ENCODE peak calls at places on chromosomes 5 and 9, in five cellular contexts. M, K, I, H and C are unnamed samples.

GRCh38 chr9:136409557-136410455 is 608 bp downstream of the ENTR1 start:
- DNase-seq in M (no peak), K (peak), I (peak), H (peak), C (peak)

GRCh38 chr5:7904170-7904569 is 35.2 kb downstream of the MTRR start:
- DNase-seq in M (no peak), K (no peak), I (no peak), H (peak), C (no peak)

GRCh38 chr9:90799271-90799860 is 2.3 kb upstream of the SYK start:
- DNase-seq in I (no peak), H (no peak), K (no peak), M (no peak), C (no peak)

GRCh38 chr5:65395526-65396155 is 86.1 kb downstream of the ADAMTS6 start:
- DNase-seq in K (no peak), I (no peak), H (peak), M (no peak), C (no peak)

GRCh38 chr5:80245986-80246781 is 9.7 kb downstream of the SERINC5 start:
- DNase-seq in K (no peak), M (no peak), H (no peak), I (no peak), C (no peak)

GRCh38 chr9:128628471-128629048 is 28.1 kb downstream of the DYNC2I2 start:
- DNase-seq in H (no peak), K (no peak), I (peak), M (peak), C (peak)

GRCh38 chr5:150797384-150797783 is 18.8 kb downstream of the SMIM3 start:
- DNase-seq in K (no peak), I (no peak), M (no peak), H (no peak), C (no peak)

GRCh38 chr5:165602529-165602928 is 2097.1 kb downstream of the MAT2B start:
- DNase-seq in I (no peak), M (no peak), K (no peak), H (no peak), C (no peak)

GRCh38 chr9:122614362-122614761 is at the start of gene OR1Q1:
- DNase-seq in K (no peak), M (no peak), H (no peak), I (no peak), C (no peak)

GRCh38 chr9:91301161-91301560 is 60.6 kb downstream of the AUH start:
- DNase-seq in H (no peak), I (peak), K (no peak), M (no peak), C (no peak)

GRCh38 chr5:143693691-143694252 is 118.2 kb upstream of the HMHB1 start:
- DNase-seq in H (no peak), M (no peak), I (no peak), K (no peak), C (peak)

GRCh38 chr9:135342206-135343130 is 137.1 kb upstream of the PPP1R26 start:
- DNase-seq in I (no peak), K (no peak), H (no peak), M (no peak), C (no peak)

GRCh38 chr9:27351438-27351837 is 54.5 kb upstream of the EQTN start:
- DNase-seq in K (peak), I (peak), H (no peak), M (no peak), C (no peak)

GRCh38 chr9:81071108-81071507 is 618.2 kb downstream of the TLE1 start:
- DNase-seq in K (peak), I (no peak), H (no peak), M (no peak), C (no peak)

GRCh38 chr5:113606298-113607134 is 93.0 kb downstream of the YTHDC2 start:
- DNase-seq in M (peak), H (peak), K (peak), I (peak), C (peak)

GRCh38 chr5:88884435-88884877 is 1.5 kb upstream of the MEF2C start:
- DNase-seq in I (no peak), H (peak), M (no peak), K (no peak), C (no peak)

GRCh38 chr9:88577256-88577655 is 42.3 kb downstream of the NXNL2 start:
- DNase-seq in M (no peak), H (no peak), K (no peak), I (no peak), C (no peak)

GRCh38 chr9:93091453-93092081 is 4.5 kb upstream of the CARD19 start:
- DNase-seq in K (no peak), M (no peak), H (peak), I (no peak), C (peak)

GRCh38 chr5:150272531-150272930 is 17.0 kb downstream of the CAMK2A start:
- DNase-seq in M (peak), K (peak), I (peak), H (peak), C (peak)

GRCh38 chr9:114282507-114282906 is 40.4 kb upstream of the ORM1 start:
- DNase-seq in H (no peak), K (peak), I (no peak), M (peak), C (no peak)

GRCh38 chr5:10351199-10351881 is 2.2 kb upstream of the MARCHF6 start:
- DNase-seq in M (no peak), K (no peak), I (peak), H (peak), C (peak)

GRCh38 chr5:60649288-60649917 is 50.6 kb downstream of the DEPDC1B start:
- DNase-seq in H (peak), K (peak), M (no peak), I (no peak), C (peak)

GRCh38 chr5:107555425-107556090 is 115.2 kb downstream of the EFNA5 start:
- DNase-seq in I (no peak), H (peak), M (no peak), K (no peak), C (no peak)

GRCh38 chr5:138705567-138705966 is 47.7 kb upstream of the CTNNA1 start:
- DNase-seq in H (no peak), K (no peak), M (no peak), I (no peak), C (no peak)

GRCh38 chr9:20872340-20872977 is 159.0 kb downstream of the HACD4 start:
- DNase-seq in M (no peak), I (no peak), K (no peak), H (peak), C (no peak)

GRCh38 chr5:132026516-132027008 is 15.1 kb upstream of the ACSL6 start:
- DNase-seq in H (no peak), M (no peak), K (no peak), I (no peak), C (no peak)

GRCh38 chr9:4375424-4376195 is 75.7 kb upstream of the GLIS3 start:
- DNase-seq in I (no peak), H (peak), M (no peak), K (no peak), C (no peak)

GRCh38 chr5:143683459-143683858 is 128.5 kb upstream of the HMHB1 start:
- DNase-seq in K (no peak), I (no peak), M (peak), H (no peak), C (no peak)

GRCh38 chr5:62412549-62413329 is at the start of gene IPO11:
- DNase-seq in M (peak), K (peak), H (peak), I (peak), C (peak)